ENCODE peak calls at places on chromosome 13, in ten cellular contexts. C, Q, W, L, N, H, A, I, E and M are unnamed samples.

GRCh38 chr13:113586661-113587479 is 2.3 kb downstream of the TFDP1 start:
- DNase-seq in Q (no peak), I (no peak), W (no peak), E (no peak), A (no peak), N (no peak), H (peak), L (peak), C (no peak), M (no peak)

GRCh38 chr13:76594435-76594834 is 291.8 kb downstream of the KCTD12 start:
- DNase-seq in C (no peak), N (no peak), A (no peak), H (no peak), W (no peak), I (no peak), Q (no peak), E (no peak), L (no peak), M (no peak)

GRCh38 chr13:110114351-110114750 is 192.6 kb downstream of the COL4A1 start:
- DNase-seq in A (no peak), N (no peak), L (no peak), W (no peak), E (no peak), C (no peak), H (no peak), I (no peak), Q (no peak), M (no peak)

GRCh38 chr13:94515352-94515751 is 35.9 kb upstream of the DCT start:
- DNase-seq in E (no peak), L (no peak), C (no peak), I (no peak), N (no peak), A (no peak), H (no peak), W (no peak), Q (no peak), M (no peak)

GRCh38 chr13:23365652-23366051 is 67.8 kb downstream of the SACS start:
- DNase-seq in E (no peak), L (no peak), C (no peak), N (no peak), Q (no peak), I (no peak), H (no peak), A (no peak), W (no peak), M (no peak)

GRCh38 chr13:112177459-112177858 is 110.5 kb downstream of the SOX1 start:
- DNase-seq in L (no peak), A (no peak), I (no peak), Q (no peak), E (no peak), H (no peak), C (no peak), N (no peak), W (no peak), M (no peak)

GRCh38 chr13:29977721-29978120 is 127.3 kb upstream of the UBL3 start:
- DNase-seq in L (no peak), W (no peak), C (no peak), E (no peak), H (no peak), Q (no peak), I (no peak), N (no peak), A (no peak), M (no peak)

GRCh38 chr13:40483601-40484000 is 182.8 kb downstream of the FOXO1 start:
- DNase-seq in I (no peak), L (no peak), E (no peak), A (no peak), W (no peak), Q (no peak), N (no peak), C (no peak), H (no peak), M (no peak)

GRCh38 chr13:29513002-29513980 is 82.2 kb downstream of the SLC7A1 start:
- DNase-seq in C (no peak), E (no peak), L (no peak), H (no peak), A (no peak), N (no peak), Q (no peak), I (no peak), W (no peak), M (no peak)

GRCh38 chr13:110557610-110558305 is 3.8 kb downstream of the RAB20 start:
- DNase-seq in C (no peak), H (no peak), W (no peak), L (no peak), I (no peak), E (no peak), A (no peak), N (no peak), Q (no peak), M (no peak)

GRCh38 chr13:76723551-76724232 is 162.5 kb downstream of the KCTD12 start:
- DNase-seq in C (no peak), W (peak), N (no peak), L (peak), I (no peak), Q (peak), A (no peak), E (no peak), H (no peak), M (no peak)